ENCODE peak calls at places on chromosomes 7 and 10, in seven cellular contexts. E is SK-N-SH, G is K562, X is GM12878, Q is HCT116, U is H1, O is HepG2. W is an unnamed sample. For H3K4me1, the result is how much of the 10 kb centered on the place peaks cover.

GRCh38 chr10:71274901-71275796 is 43.9 kb upstream of the SLC29A3 start:
- DNase-seq in O (no peak), Q (no peak), G (no peak), U (no peak), E (no peak), X (no peak), W (no peak)

GRCh38 chr10:36670616-36671402 is 454.6 kb upstream of the ANKRD30A start:
- DNase-seq in U (no peak), E (no peak), Q (no peak), X (no peak), G (no peak), O (no peak), W (no peak)

GRCh38 chr10:43318978-43319965 is 52.2 kb upstream of the FXYD4 start:
- DNase-seq in O (no peak), X (no peak), U (no peak), E (no peak), Q (no peak), G (peak), W (no peak)

GRCh38 chr7:92767427-92767826 is 68.9 kb downstream of the CDK6 start:
- DNase-seq in Q (no peak), U (no peak), E (no peak), X (no peak), O (no peak), G (no peak), W (no peak)

GRCh38 chr7:20172736-20173334 is 44.3 kb downstream of the MACC1 start:
- DNase-seq in Q (peak), O (peak), E (peak), U (peak), X (no peak), G (peak), W (peak)

GRCh38 chr7:81484266-81484665 is 285.6 kb downstream of the HGF start:
- DNase-seq in X (no peak), O (peak), U (no peak), E (no peak), Q (no peak), G (no peak), W (no peak)

GRCh38 chr10:70596110-70596798 is 6.3 kb downstream of the PRF1 start:
- DNase-seq in U (no peak), G (peak), Q (no peak), X (no peak), E (no peak), O (peak), W (no peak)

GRCh38 chr10:9012312-9012711 is 957.8 kb downstream of the GATA3 start:
- DNase-seq in U (no peak), E (no peak), G (no peak), X (no peak), Q (no peak), O (no peak), W (no peak)

GRCh38 chr10:14547826-14548225 is 217.1 kb upstream of the FRMD4A start:
- DNase-seq in Q (no peak), U (no peak), X (no peak), E (no peak), G (no peak), O (no peak), W (no peak)

GRCh38 chr10:121579656-121580055 is 18.6 kb downstream of the FGFR2 start:
- DNase-seq in X (no peak), E (no peak), Q (no peak), O (no peak), G (no peak), U (no peak), W (no peak)

GRCh38 chr10:6239213-6239991 is 36.7 kb downstream of the PFKFB3 start:
- DNase-seq in G (peak), E (peak), O (peak), Q (peak), U (no peak), X (peak), W (peak)

GRCh38 chr7:156169474-156170370 is 357.5 kb upstream of the SHH start:
- DNase-seq in U (no peak), X (no peak), Q (no peak), G (no peak), O (no peak), E (no peak), W (no peak)

GRCh38 chr10:74669210-74669609 is 157.2 kb upstream of the KAT6B start:
- DNase-seq in Q (no peak), O (no peak), G (no peak), X (no peak), U (no peak), E (peak), W (no peak)

GRCh38 chr10:95031659-95032058 is 37.6 kb downstream of the CYP2C8 start:
- DNase-seq in E (no peak), G (no peak), Q (no peak), X (no peak), O (no peak), U (no peak), W (no peak)

GRCh38 chr7:145848691-145849090 is 267.9 kb upstream of the CNTNAP2 start:
- DNase-seq in E (peak), X (no peak), Q (no peak), U (no peak), G (peak), O (no peak), W (no peak)

GRCh38 chr7:25653412-25653811 is 425.1 kb upstream of the NPVF start:
- DNase-seq in U (no peak), G (no peak), O (no peak), Q (no peak), E (no peak), X (no peak), W (no peak)

GRCh38 chr7:25658375-25658774 is 430.1 kb upstream of the NPVF start:
- DNase-seq in E (no peak), X (no peak), Q (no peak), G (no peak), O (no peak), U (no peak), W (no peak)

GRCh38 chr7:25659841-25660240 is 431.6 kb upstream of the NPVF start:
- DNase-seq in Q (no peak), G (no peak), X (no peak), E (peak), U (no peak), O (no peak), W (no peak)

GRCh38 chr7:25656581-25657026 is 428.3 kb upstream of the NPVF start:
- DNase-seq in Q (no peak), E (peak), G (no peak), U (no peak), O (no peak), X (no peak), W (no peak)

GRCh38 chr7:25656071-25656470 is 427.8 kb upstream of the NPVF start:
- DNase-seq in O (no peak), Q (no peak), G (no peak), E (no peak), X (no peak), U (no peak), W (no peak)
- TF ChIP-seq SIN3A in O (no peak), Q (no peak), G (no peak), E (no peak), X (no peak), U (no peak), W (no peak)

GRCh38 chr7:47330561-47331178 is 251.2 kb downstream of the TNS3 start:
- DNase-seq in O (no peak), G (no peak), Q (no peak), U (no peak), X (no peak), E (no peak), W (no peak)
- H3K4me1 ChIP-seq in O (under half), G (under half), Q (under half), U (under half), X (under half), E (under half), W (half or more)

DNA sequence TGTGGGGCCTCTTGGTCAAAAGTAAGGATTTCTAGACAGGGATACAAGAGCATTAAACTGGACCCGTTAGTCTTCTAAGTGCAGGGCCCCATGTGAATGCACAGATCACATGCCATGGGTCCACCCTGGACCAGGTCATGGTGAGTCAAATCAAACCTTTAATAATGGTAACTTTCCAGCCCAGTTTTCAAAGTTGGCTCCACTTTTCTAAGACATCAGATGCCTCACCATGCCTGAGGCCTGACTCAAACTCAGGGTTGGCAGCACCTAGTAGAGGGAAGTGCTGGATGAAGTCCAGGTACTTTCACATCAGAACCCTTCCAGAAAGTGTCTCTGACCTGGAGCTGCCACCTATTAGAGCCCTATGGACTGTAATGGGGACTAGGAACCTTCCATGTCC is 9.7 kb upstream of the SMIM30 start:
- DNase-seq in G (no peak), E (no peak), U (no peak), Q (no peak), O (no peak), X (no peak), W (no peak)
- TF ChIP-seq SIN3A in G (no peak), E (no peak), U (no peak), Q (no peak), O (no peak), X (no peak), W (no peak)

DNA sequence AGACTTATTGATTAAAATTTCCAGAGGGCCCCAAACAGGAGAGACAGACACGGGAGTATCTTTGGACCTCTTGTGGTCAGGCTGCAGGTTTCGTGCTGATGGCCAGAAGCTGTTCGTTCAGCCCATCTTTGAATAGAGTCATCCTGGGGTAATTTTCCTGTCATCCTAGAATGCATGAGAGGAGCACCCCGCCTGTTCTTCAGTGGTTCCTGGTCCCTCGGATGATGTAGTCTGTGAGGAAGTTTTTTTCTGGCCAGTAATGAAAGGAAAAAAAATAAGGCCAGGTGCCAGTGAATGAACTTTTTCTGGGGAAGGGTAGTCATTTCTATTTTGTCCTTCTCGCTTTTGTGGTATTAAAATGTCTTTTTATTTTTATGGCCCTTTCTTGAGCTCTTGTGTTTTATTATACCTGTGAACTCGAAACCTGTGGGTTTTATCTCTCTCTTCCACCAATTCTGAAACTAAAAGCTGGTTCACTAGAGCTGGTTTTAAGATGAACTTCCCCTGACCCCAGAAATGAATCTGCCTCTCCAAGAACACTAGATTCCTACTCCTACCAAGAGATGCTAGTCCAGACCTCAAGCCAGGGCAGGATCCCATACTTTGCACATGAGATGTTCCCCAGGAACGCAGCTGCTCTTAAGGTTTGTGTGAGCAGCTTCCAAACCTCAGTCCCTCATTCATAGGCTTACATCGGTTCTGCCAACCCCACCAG is 15.4 kb upstream of the MEST start:
- DNase-seq in X (peak), U (no peak), Q (no peak), G (no peak), E (no peak), O (no peak), W (no peak)
- H3K4me1 ChIP-seq in X (under half), U (under half), Q (under half), G (under half), E (under half), O (under half), W (under half)

GRCh38 chr7:44282601-44283171 is 42.7 kb downstream of the CAMK2B start:
- DNase-seq in E (peak), O (no peak), Q (no peak), X (no peak), G (no peak), U (no peak), W (no peak)

GRCh38 chr7:44284881-44285541 is 40.4 kb downstream of the CAMK2B start:
- DNase-seq in E (peak), X (no peak), G (no peak), U (no peak), O (no peak), Q (no peak), W (no peak)

GRCh38 chr7:44283381-44284211 is 41.8 kb downstream of the CAMK2B start:
- DNase-seq in G (no peak), Q (no peak), U (no peak), X (no peak), O (no peak), E (peak), W (no peak)

GRCh38 chr7:44285561-44285960 is 39.8 kb downstream of the CAMK2B start:
- DNase-seq in O (no peak), U (no peak), Q (no peak), G (no peak), X (no peak), E (peak), W (no peak)

GRCh38 chr7:44284216-44284615 is 41.2 kb downstream of the CAMK2B start:
- DNase-seq in U (no peak), Q (no peak), O (no peak), X (no peak), G (no peak), E (peak), W (no peak)
- TF ChIP-seq SIN3A in U (no peak), Q (no peak), O (no peak), X (no peak), G (no peak), E (no peak), W (no peak)

DNA sequence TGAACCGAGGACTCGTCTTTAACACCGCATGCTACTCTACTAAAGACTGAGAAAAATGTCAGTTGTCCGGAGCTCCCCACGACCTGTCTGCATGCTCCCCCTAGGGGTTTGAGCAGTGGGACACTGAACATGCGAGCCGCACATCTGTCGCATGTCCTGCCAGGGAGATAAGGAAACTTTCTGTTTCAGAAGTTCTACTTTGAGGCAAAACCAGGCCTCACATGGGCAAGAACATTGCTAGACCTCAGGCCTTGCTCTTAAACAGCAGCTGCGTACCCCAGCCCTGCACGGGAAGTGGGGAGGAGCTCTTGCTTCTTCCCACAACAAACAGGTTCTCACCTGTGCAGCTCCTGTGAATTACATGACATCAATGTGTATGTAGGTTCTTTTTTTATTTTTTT is 30.3 kb upstream of the HERPUD2 start:
- DNase-seq in X (peak), G (peak), E (no peak), Q (no peak), O (peak), U (no peak), W (no peak)
- H3K4me1 ChIP-seq in X (half or more), G (under half), E (under half), Q (under half), O (under half), U (under half), W (under half)

DNA sequence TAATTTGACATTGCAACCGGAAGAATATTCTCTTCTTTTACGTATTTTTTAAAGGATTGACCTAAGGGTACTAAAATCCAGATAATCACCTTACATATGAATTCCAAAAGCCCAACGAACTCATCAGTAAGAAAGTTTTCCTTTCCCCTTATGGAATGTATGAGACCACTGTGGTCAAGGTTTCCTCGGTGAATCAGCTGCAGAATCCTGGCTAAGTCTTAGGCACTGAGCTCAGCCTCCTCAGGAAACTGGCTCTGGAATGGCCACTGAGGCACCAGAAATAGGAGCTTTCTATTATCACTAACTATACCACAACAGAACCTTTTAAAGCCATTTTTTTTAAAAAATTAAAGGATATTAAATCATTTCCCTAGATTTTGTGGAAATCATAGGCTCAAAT is 21.0 kb downstream of the SVIL start:
- DNase-seq in O (no peak), U (no peak), X (no peak), Q (no peak), G (no peak), E (no peak), W (no peak)
- TF ChIP-seq SIN3A in O (no peak), U (no peak), X (no peak), Q (no peak), G (no peak), E (no peak), W (no peak)

GRCh38 chr7:151808296-151809155 is 68.4 kb downstream of the PRKAG2 start:
- DNase-seq in U (no peak), E (peak), G (no peak), O (peak), Q (peak), X (no peak), W (peak)

GRCh38 chr7:151809156-151809863 is 67.6 kb downstream of the PRKAG2 start:
- DNase-seq in E (no peak), G (no peak), X (no peak), Q (no peak), U (no peak), O (no peak), W (no peak)

GRCh38 chr7:151806938-151807775 is 69.8 kb downstream of the PRKAG2 start:
- DNase-seq in G (no peak), Q (no peak), E (no peak), O (no peak), U (no peak), X (no peak), W (no peak)

GRCh38 chr7:151806204-151806603 is 70.7 kb downstream of the PRKAG2 start:
- DNase-seq in U (no peak), Q (no peak), O (no peak), X (no peak), G (no peak), E (no peak), W (no peak)

DNA sequence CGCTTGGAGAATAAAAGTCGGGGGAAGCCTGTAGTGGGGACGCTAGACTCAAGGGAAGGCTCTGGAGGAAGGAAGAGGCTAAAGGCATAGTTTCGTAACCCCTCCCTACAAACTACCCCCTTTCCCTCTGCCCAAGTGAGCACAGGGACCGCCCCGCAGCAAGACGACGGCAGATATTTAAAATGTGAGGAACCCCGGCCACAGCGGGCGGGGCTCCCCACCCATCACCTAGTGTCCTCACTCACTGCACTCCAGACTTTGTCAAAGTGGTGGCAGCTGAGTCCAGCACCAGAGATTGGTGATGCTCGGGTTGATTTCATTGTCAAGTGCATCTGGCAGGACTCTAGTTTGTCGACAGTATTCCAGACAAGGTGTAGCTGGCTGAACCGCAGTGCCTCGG is 69.0 kb downstream of the PRKAG2 start:
- DNase-seq in Q (no peak), O (no peak), U (no peak), G (no peak), X (no peak), E (no peak), W (no peak)
- H3K4me1 ChIP-seq in Q (under half), O (under half), U (under half), G (under half), X (under half), E (under half), W (under half)